ENCODE peak calls at places on chromosomes 6 and 20, in four cellular contexts. One of them, this sample, is unnamed. For H3K4me1, the result is how much of the 10 kb centered on the place peaks cover.

GRCh38 chr6:168301648-168302398 is 17.8 kb downstream of the DACT2 start:
- DNase-seq in effector memory CD4-positive, alpha-beta T cell: no peak
- DNase-seq in ovary: no peak
- DNase-seq in A549: peak
- DNase-seq in this sample: no peak

GRCh38 chr6:145241039-145241438 is 494.3 kb downstream of the EPM2A start:
- DNase-seq in A549: peak
- DNase-seq in effector memory CD4-positive, alpha-beta T cell: no peak
- DNase-seq in ovary: no peak
- DNase-seq in this sample: no peak

GRCh38 chr20:58706150-58706892 is 13.7 kb downstream of the NPEPL1 start:
- DNase-seq in effector memory CD4-positive, alpha-beta T cell: no peak
- DNase-seq in A549: no peak
- DNase-seq in ovary: peak
- DNase-seq in this sample: peak

GRCh38 chr6:159679091-159680077 is 13.7 kb downstream of the SOD2 start:
- DNase-seq in ovary: no peak
- DNase-seq in A549: no peak
- DNase-seq in effector memory CD4-positive, alpha-beta T cell: no peak
- DNase-seq in this sample: no peak

GRCh38 chr6:168385858-168386735 is 54.9 kb upstream of the SMOC2 start:
- DNase-seq in A549: no peak
- DNase-seq in ovary: no peak
- DNase-seq in effector memory CD4-positive, alpha-beta T cell: no peak
- DNase-seq in this sample: no peak

GRCh38 chr6:133242761-133243590 is 1.8 kb downstream of the EYA4 start:
- DNase-seq in ovary: no peak
- DNase-seq in effector memory CD4-positive, alpha-beta T cell: no peak
- DNase-seq in A549: no peak
- DNase-seq in this sample: peak

GRCh38 chr6:41153451-41153850 is 696 bp downstream of the TREML1 start:
- DNase-seq in ovary: no peak
- DNase-seq in effector memory CD4-positive, alpha-beta T cell: no peak
- DNase-seq in A549: no peak
- DNase-seq in this sample: no peak

GRCh38 chr6:30013296-30013922 is 47.7 kb upstream of the POLR1H start:
- DNase-seq in ovary: peak
- DNase-seq in A549: peak
- DNase-seq in effector memory CD4-positive, alpha-beta T cell: no peak
- DNase-seq in this sample: no peak

GRCh38 chr20:50151034-50151743 is 2.3 kb downstream of the PEDS1 start:
- DNase-seq in ovary: no peak
- DNase-seq in A549: no peak
- DNase-seq in effector memory CD4-positive, alpha-beta T cell: no peak
- DNase-seq in this sample: peak

GRCh38 chr6:46014054-46014453 is 1.6 kb downstream of the CLIC5 start:
- DNase-seq in ovary: no peak
- DNase-seq in A549: no peak
- DNase-seq in effector memory CD4-positive, alpha-beta T cell: no peak
- DNase-seq in this sample: no peak

GRCh38 chr6:87045521-87046075 is 49.3 kb downstream of the CGA start:
- DNase-seq in effector memory CD4-positive, alpha-beta T cell: no peak
- DNase-seq in ovary: no peak
- DNase-seq in A549: no peak
- DNase-seq in this sample: no peak

GRCh38 chr20:23357767-23358562 is 4.0 kb upstream of the GZF1 start:
- DNase-seq in ovary: peak
- DNase-seq in effector memory CD4-positive, alpha-beta T cell: peak
- DNase-seq in A549: peak
- DNase-seq in this sample: peak

GRCh38 chr20:38165089-38165965 is at the start of gene TGM2:
- DNase-seq in effector memory CD4-positive, alpha-beta T cell: peak
- DNase-seq in ovary: peak
- DNase-seq in A549: peak
- DNase-seq in this sample: peak

GRCh38 chr6:39791850-39792500 is at the start of gene DAAM2:
- DNase-seq in A549: no peak
- DNase-seq in ovary: peak
- DNase-seq in effector memory CD4-positive, alpha-beta T cell: no peak
- DNase-seq in this sample: peak

GRCh38 chr6:113326781-113327180 is 530.4 kb upstream of the MARCKS start:
- DNase-seq in effector memory CD4-positive, alpha-beta T cell: no peak
- DNase-seq in A549: no peak
- DNase-seq in ovary: no peak
- DNase-seq in this sample: no peak

GRCh38 chr6:154358019-154358545 is 1.5 kb upstream of the IPCEF1 start:
- DNase-seq in A549: no peak
- DNase-seq in ovary: no peak
- DNase-seq in effector memory CD4-positive, alpha-beta T cell: no peak
- DNase-seq in this sample: no peak

GRCh38 chr6:137157601-137158000 is 15.8 kb downstream of the IL22RA2 start:
- DNase-seq in effector memory CD4-positive, alpha-beta T cell: no peak
- DNase-seq in ovary: no peak
- DNase-seq in A549: no peak
- DNase-seq in this sample: no peak

GRCh38 chr6:118876814-118877213 is 17.1 kb upstream of the ASF1A start:
- DNase-seq in ovary: no peak
- DNase-seq in A549: no peak
- DNase-seq in effector memory CD4-positive, alpha-beta T cell: no peak
- DNase-seq in this sample: no peak

GRCh38 chr6:124879992-124880355 is 82.3 kb upstream of the RNF217 start:
- DNase-seq in ovary: no peak
- DNase-seq in effector memory CD4-positive, alpha-beta T cell: no peak
- DNase-seq in A549: no peak
- DNase-seq in this sample: no peak

GRCh38 chr6:12051861-12052368 is 39.8 kb downstream of the HIVEP1 start:
- DNase-seq in ovary: no peak
- DNase-seq in effector memory CD4-positive, alpha-beta T cell: peak
- DNase-seq in A549: no peak
- DNase-seq in this sample: no peak

GRCh38 chr6:47404436-47404835 is 73.2 kb upstream of the CD2AP start:
- DNase-seq in A549: no peak
- DNase-seq in effector memory CD4-positive, alpha-beta T cell: no peak
- DNase-seq in ovary: no peak
- DNase-seq in this sample: no peak

GRCh38 chr6:109738667-109739066 is 47.6 kb downstream of the FIG4 start:
- DNase-seq in effector memory CD4-positive, alpha-beta T cell: no peak
- DNase-seq in A549: no peak
- DNase-seq in ovary: no peak
- DNase-seq in this sample: no peak

GRCh38 chr20:3661060-3661820 is 2.0 kb downstream of the GFRA4 start:
- DNase-seq in A549: no peak
- DNase-seq in ovary: no peak
- DNase-seq in effector memory CD4-positive, alpha-beta T cell: no peak
- DNase-seq in this sample: no peak

GRCh38 chr6:128242765-128243403 is 277.5 kb downstream of the PTPRK start:
- DNase-seq in effector memory CD4-positive, alpha-beta T cell: no peak
- DNase-seq in ovary: no peak
- DNase-seq in A549: no peak
- DNase-seq in this sample: no peak

GRCh38 chr6:158018851-158019361 is 37.2 kb downstream of the SYNJ2 start:
- DNase-seq in A549: no peak
- DNase-seq in effector memory CD4-positive, alpha-beta T cell: no peak
- DNase-seq in ovary: no peak
- DNase-seq in this sample: peak

GRCh38 chr20:62066983-62067433 is 1.3 kb upstream of the TAF4 start:
- DNase-seq in effector memory CD4-positive, alpha-beta T cell: no peak
- DNase-seq in ovary: peak
- DNase-seq in A549: no peak
- DNase-seq in this sample: no peak
- H3K4me3 ChIP-seq in effector memory CD4-positive, alpha-beta T cell: peak
- H3K4me3 ChIP-seq in ovary: peak
- H3K4me3 ChIP-seq in A549: peak
- H3K4me3 ChIP-seq in this sample: peak

DNA sequence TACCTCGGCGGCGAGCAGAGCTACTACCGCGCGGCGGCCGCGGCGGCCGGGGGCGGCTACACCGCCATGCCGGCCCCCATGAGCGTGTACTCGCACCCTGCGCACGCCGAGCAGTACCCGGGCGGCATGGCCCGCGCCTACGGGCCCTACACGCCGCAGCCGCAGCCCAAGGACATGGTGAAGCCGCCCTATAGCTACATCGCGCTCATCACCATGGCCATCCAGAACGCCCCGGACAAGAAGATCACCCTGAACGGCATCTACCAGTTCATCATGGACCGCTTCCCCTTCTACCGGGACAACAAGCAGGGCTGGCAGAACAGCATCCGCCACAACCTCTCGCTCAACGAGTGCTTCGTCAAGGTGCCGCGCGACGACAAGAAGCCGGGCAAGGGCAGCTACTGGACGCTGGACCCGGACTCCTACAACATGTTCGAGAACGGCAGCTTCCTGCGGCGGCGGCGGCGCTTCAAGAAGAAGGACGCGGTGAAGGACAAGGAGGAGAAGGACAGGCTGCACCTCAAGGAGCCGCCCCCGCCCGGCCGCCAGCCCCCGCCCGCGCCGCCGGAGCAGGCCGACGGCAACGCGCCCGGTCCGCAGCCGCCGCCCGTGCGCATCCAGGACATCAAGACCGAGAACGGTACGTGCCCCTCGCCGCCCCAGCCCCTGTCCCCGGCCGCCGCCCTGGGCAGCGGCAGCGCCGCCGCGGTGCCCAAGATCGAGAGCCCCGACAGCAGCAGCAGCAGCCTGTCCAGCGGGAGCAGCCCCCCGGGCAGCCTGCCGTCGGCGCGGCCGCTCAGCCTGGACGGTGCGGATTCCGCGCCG is 994 bp downstream of the FOXC1 start:
- DNase-seq in A549: no peak
- DNase-seq in ovary: peak
- DNase-seq in effector memory CD4-positive, alpha-beta T cell: no peak
- DNase-seq in this sample: no peak
- H3K4me1 ChIP-seq in A549: under half
- H3K4me1 ChIP-seq in ovary: under half
- H3K4me1 ChIP-seq in effector memory CD4-positive, alpha-beta T cell: under half
- H3K4me1 ChIP-seq in this sample: half or more

GRCh38 chr6:100458841-100459154 is 5.9 kb downstream of the SIM1 start:
- DNase-seq in ovary: no peak
- DNase-seq in effector memory CD4-positive, alpha-beta T cell: no peak
- DNase-seq in A549: no peak
- DNase-seq in this sample: no peak

GRCh38 chr6:100456178-100456880 is 8.4 kb downstream of the SIM1 start:
- DNase-seq in effector memory CD4-positive, alpha-beta T cell: no peak
- DNase-seq in A549: no peak
- DNase-seq in ovary: no peak
- DNase-seq in this sample: no peak

GRCh38 chr6:100455230-100456124 is 9.2 kb downstream of the SIM1 start:
- DNase-seq in ovary: no peak
- DNase-seq in effector memory CD4-positive, alpha-beta T cell: no peak
- DNase-seq in A549: no peak
- DNase-seq in this sample: no peak

GRCh38 chr6:100457251-100457990 is 7.3 kb downstream of the SIM1 start:
- DNase-seq in ovary: no peak
- DNase-seq in effector memory CD4-positive, alpha-beta T cell: no peak
- DNase-seq in A549: no peak
- DNase-seq in this sample: no peak

GRCh38 chr6:100456881-100457220 is 7.9 kb downstream of the SIM1 start:
- DNase-seq in A549: no peak
- DNase-seq in ovary: no peak
- DNase-seq in effector memory CD4-positive, alpha-beta T cell: no peak
- DNase-seq in this sample: no peak
- H3K27ac ChIP-seq in A549: no peak
- H3K27ac ChIP-seq in ovary: no peak
- H3K27ac ChIP-seq in effector memory CD4-positive, alpha-beta T cell: no peak
- H3K27ac ChIP-seq in this sample: no peak

GRCh38 chr6:111278738-111279137 is 191.4 kb downstream of the SLC16A10 start:
- DNase-seq in ovary: no peak
- DNase-seq in A549: no peak
- DNase-seq in effector memory CD4-positive, alpha-beta T cell: no peak
- DNase-seq in this sample: no peak

GRCh38 chr6:111276736-111277135 is 189.4 kb downstream of the SLC16A10 start:
- DNase-seq in ovary: no peak
- DNase-seq in A549: no peak
- DNase-seq in effector memory CD4-positive, alpha-beta T cell: no peak
- DNase-seq in this sample: no peak

GRCh38 chr6:111274593-111275217 is 187.4 kb downstream of the SLC16A10 start:
- DNase-seq in A549: no peak
- DNase-seq in effector memory CD4-positive, alpha-beta T cell: no peak
- DNase-seq in ovary: no peak
- DNase-seq in this sample: no peak

GRCh38 chr6:111277819-111278218 is 190.5 kb downstream of the SLC16A10 start:
- DNase-seq in effector memory CD4-positive, alpha-beta T cell: no peak
- DNase-seq in A549: no peak
- DNase-seq in ovary: no peak
- DNase-seq in this sample: no peak

DNA sequence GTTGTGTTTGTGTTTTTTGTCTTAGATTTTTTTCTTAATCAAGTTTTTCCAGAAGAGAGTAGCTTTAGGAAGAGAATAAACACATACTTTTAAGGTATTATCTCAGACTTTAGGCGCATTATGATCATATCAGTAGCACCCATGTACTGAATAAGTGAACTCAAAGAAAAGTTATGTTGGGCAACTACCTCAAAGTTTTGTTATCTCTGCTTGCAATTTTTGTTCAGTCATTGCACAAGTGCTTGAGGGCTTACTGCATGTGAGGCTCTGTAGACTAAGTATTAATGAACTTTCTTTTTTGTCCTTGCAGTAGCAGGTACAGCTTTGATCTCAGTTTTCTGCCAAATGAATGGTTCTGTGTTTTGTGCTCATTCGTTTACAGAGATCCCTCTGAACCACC is 189.0 kb downstream of the SLC16A10 start:
- DNase-seq in A549: no peak
- DNase-seq in effector memory CD4-positive, alpha-beta T cell: no peak
- DNase-seq in ovary: no peak
- DNase-seq in this sample: no peak
- H3K4me3 ChIP-seq in A549: no peak
- H3K4me3 ChIP-seq in effector memory CD4-positive, alpha-beta T cell: no peak
- H3K4me3 ChIP-seq in ovary: no peak
- H3K4me3 ChIP-seq in this sample: no peak

GRCh38 chr6:56953597-56954388 is 1.1 kb upstream of the BEND6 start:
- DNase-seq in A549: no peak
- DNase-seq in effector memory CD4-positive, alpha-beta T cell: no peak
- DNase-seq in ovary: no peak
- DNase-seq in this sample: no peak
- H3K4me1 ChIP-seq in A549: under half
- H3K4me1 ChIP-seq in effector memory CD4-positive, alpha-beta T cell: under half
- H3K4me1 ChIP-seq in ovary: under half
- H3K4me1 ChIP-seq in this sample: under half

GRCh38 chr6:85455627-85456026 is 5.7 kb downstream of the NT5E start:
- DNase-seq in effector memory CD4-positive, alpha-beta T cell: no peak
- DNase-seq in A549: no peak
- DNase-seq in ovary: no peak
- DNase-seq in this sample: no peak

GRCh38 chr6:85458782-85459181 is 8.9 kb downstream of the NT5E start:
- DNase-seq in ovary: no peak
- DNase-seq in effector memory CD4-positive, alpha-beta T cell: no peak
- DNase-seq in A549: no peak
- DNase-seq in this sample: no peak

GRCh38 chr6:85459224-85459901 is 9.5 kb downstream of the NT5E start:
- DNase-seq in A549: no peak
- DNase-seq in ovary: no peak
- DNase-seq in effector memory CD4-positive, alpha-beta T cell: no peak
- DNase-seq in this sample: no peak

GRCh38 chr6:85458184-85458583 is 8.3 kb downstream of the NT5E start:
- DNase-seq in A549: no peak
- DNase-seq in ovary: no peak
- DNase-seq in effector memory CD4-positive, alpha-beta T cell: no peak
- DNase-seq in this sample: no peak

GRCh38 chr6:85456782-85457181 is 6.9 kb downstream of the NT5E start:
- DNase-seq in effector memory CD4-positive, alpha-beta T cell: no peak
- DNase-seq in A549: no peak
- DNase-seq in ovary: no peak
- DNase-seq in this sample: no peak
- H3K27ac ChIP-seq in effector memory CD4-positive, alpha-beta T cell: no peak
- H3K27ac ChIP-seq in A549: no peak
- H3K27ac ChIP-seq in ovary: no peak
- H3K27ac ChIP-seq in this sample: no peak

GRCh38 chr20:35226126-35226774 is at the start of gene MMP24:
- DNase-seq in A549: no peak
- DNase-seq in ovary: peak
- DNase-seq in effector memory CD4-positive, alpha-beta T cell: no peak
- DNase-seq in this sample: no peak
- H3K4me3 ChIP-seq in A549: peak
- H3K4me3 ChIP-seq in ovary: no peak
- H3K4me3 ChIP-seq in effector memory CD4-positive, alpha-beta T cell: no peak
- H3K4me3 ChIP-seq in this sample: no peak

This sample was measured in left lung.